ENCODE peak calls at places on chromosomes 11 and 22, in six cellular contexts. W is esophagus muscularis mucosa, V is uterus, D is HCT116, T is right lobe of liver, M is body of pancreas. F is an unnamed sample.

GRCh38 chr11:107830915-107831540 is 27.6 kb downstream of the SLC35F2 start:
- DNase-seq in W (no peak), M (peak), V (no peak), D (no peak), T (no peak), F (no peak)

GRCh38 chr11:65452806-65453490 is 30.4 kb downstream of the NEAT1 start:
- DNase-seq in D (no peak), W (no peak), T (no peak), M (no peak), V (peak), F (no peak)

GRCh38 chr11:128724891-128725611 is 31.2 kb downstream of the FLI1 start:
- DNase-seq in V (no peak), W (no peak), T (no peak), D (no peak), M (no peak), F (no peak)

GRCh38 chr11:8192016-8192895 is 23.4 kb upstream of the RIC3 start:
- DNase-seq in D (peak), V (peak), W (no peak), M (peak), T (peak), F (peak)

GRCh38 chr22:39994046-39994565 is 648 bp upstream of the FAM83F start:
- DNase-seq in W (no peak), M (no peak), V (no peak), D (no peak), T (no peak), F (no peak)

GRCh38 chr11:8566613-8567210 is 27.3 kb downstream of the STK33 start:
- DNase-seq in V (no peak), M (no peak), W (no peak), T (no peak), D (peak), F (no peak)

GRCh38 chr22:37566329-37566837 is 6.1 kb downstream of the CDC42EP1 start:
- DNase-seq in W (no peak), T (no peak), M (peak), D (no peak), V (no peak), F (no peak)

GRCh38 chr22:39622881-39623367 is 52.4 kb downstream of the CACNA1I start:
- DNase-seq in V (no peak), W (no peak), D (peak), M (peak), T (peak), F (peak)

GRCh38 chr22:23383491-23384450 is 196.3 kb downstream of the IGLL1 start:
- DNase-seq in V (no peak), T (no peak), M (no peak), D (no peak), W (no peak), F (peak)

GRCh38 chr11:75352417-75353206 is 1.2 kb upstream of the ARRB1 start:
- DNase-seq in M (peak), V (no peak), W (no peak), D (no peak), T (peak), F (no peak)

GRCh38 chr11:64845125-64845735 is 777 bp upstream of the CDC42BPG start:
- DNase-seq in T (no peak), M (no peak), D (no peak), W (no peak), V (no peak), F (no peak)

GRCh38 chr22:19419464-19420178 is 11.9 kb downstream of the HIRA start:
- DNase-seq in W (no peak), D (no peak), V (no peak), M (no peak), T (no peak), F (no peak)

GRCh38 chr11:134562176-134562575 is 150.1 kb upstream of the B3GAT1 start:
- DNase-seq in D (no peak), M (no peak), V (no peak), W (peak), T (no peak), F (no peak)

GRCh38 chr22:21938071-21938822 is 14.4 kb downstream of the PPM1F start:
- DNase-seq in T (peak), V (peak), W (peak), D (peak), M (peak), F (peak)

GRCh38 chr11:19849107-19849789 is 136.6 kb downstream of the NAV2 start:
- DNase-seq in T (no peak), V (no peak), W (no peak), M (peak), D (no peak), F (no peak)

GRCh38 chr11:40295466-40295865 is 1164.0 kb downstream of the LRRC4C start:
- DNase-seq in M (no peak), D (no peak), V (no peak), W (no peak), T (no peak), F (no peak)

GRCh38 chr22:46737105-46737975 is 712 bp downstream of the CERK start:
- DNase-seq in D (no peak), V (no peak), M (peak), W (no peak), T (peak), F (no peak)

GRCh38 chr11:9013373-9013772 is 9.6 kb upstream of the NRIP3 start:
- DNase-seq in D (no peak), T (no peak), W (no peak), M (no peak), V (no peak), F (no peak)

GRCh38 chr11:123203934-123204333 is 8.9 kb upstream of the CLMP start:
- DNase-seq in T (no peak), V (no peak), D (no peak), W (no peak), M (no peak), F (peak)

GRCh38 chr11:44626645-44627044 is 61.2 kb downstream of the CD82 start:
- DNase-seq in M (no peak), V (peak), W (peak), D (no peak), T (no peak), F (no peak)

GRCh38 chr22:20972014-20972797 is 5.2 kb downstream of the AIFM3 start:
- DNase-seq in M (no peak), D (no peak), V (no peak), W (no peak), T (no peak), F (no peak)

GRCh38 chr11:84899134-84899533 is 728.0 kb downstream of the DLG2 start:
- DNase-seq in V (no peak), D (no peak), T (no peak), M (no peak), W (no peak), F (no peak)

GRCh38 chr11:35323076-35323868 is 96.1 kb downstream of the SLC1A2 start:
- DNase-seq in M (no peak), V (no peak), W (no peak), T (no peak), D (no peak), F (no peak)

GRCh38 chr11:34242037-34242625 is 115.7 kb downstream of the ABTB2 start:
- DNase-seq in M (no peak), V (no peak), W (no peak), D (no peak), T (no peak), F (no peak)

GRCh38 chr11:129222158-129222557 is 30.0 kb upstream of the ARHGAP32 start:
- DNase-seq in W (no peak), T (no peak), M (no peak), D (no peak), V (no peak), F (no peak)

GRCh38 chr22:35622132-35622913 is 5.2 kb upstream of the MB start:
- DNase-seq in W (no peak), V (peak), M (peak), T (peak), D (no peak), F (peak)

GRCh38 chr11:120254788-120255518 is 15.0 kb downstream of the POU2F3 start:
- DNase-seq in V (no peak), W (no peak), M (no peak), D (no peak), T (no peak), F (no peak)

GRCh38 chr11:123139206-123139605 is 55.8 kb downstream of the CLMP start:
- DNase-seq in V (no peak), M (no peak), D (no peak), T (no peak), W (no peak), F (no peak)

DNA sequence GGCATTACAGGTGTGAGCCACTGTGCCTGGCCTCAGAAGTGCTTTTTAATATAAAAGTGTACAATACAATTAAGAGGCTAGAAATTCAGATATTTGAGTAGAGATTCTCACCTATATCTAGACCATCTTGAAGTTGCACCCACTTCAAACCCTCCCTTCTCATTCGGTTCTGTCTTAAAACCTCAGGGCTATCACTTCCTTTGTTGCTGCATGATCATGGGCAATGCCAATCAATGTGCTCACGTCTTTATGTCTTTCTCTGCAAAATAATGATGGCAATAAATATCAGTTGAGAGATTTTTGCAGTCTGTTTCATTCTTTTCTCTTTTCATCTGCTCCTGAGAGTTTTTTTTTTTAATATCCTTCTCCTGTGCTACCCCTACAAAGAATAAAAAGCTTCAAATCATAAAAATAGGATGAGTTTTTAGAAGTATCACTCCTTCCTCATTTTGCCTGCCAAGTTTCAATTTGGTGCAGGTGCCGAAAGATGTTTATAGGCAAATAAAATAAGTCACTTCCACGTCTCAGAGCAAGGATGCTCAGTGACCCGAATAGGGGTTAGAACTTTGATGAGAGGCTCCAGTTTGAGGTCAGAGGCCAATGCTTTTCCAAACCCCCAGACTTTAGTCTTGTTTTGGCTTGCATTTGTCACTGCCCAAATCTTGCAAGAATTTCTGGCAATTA is 9.5 kb upstream of the NUP160 start:
- DNase-seq in W (no peak), D (no peak), V (no peak), M (no peak), T (no peak), F (no peak)
- H3K4me3 ChIP-seq in W (no peak), D (no peak), V (no peak), M (no peak), T (no peak), F (no peak)

GRCh38 chr11:10514713-10515112 is 26.3 kb downstream of the RNF141 start:
- DNase-seq in D (no peak), W (no peak), T (no peak), M (no peak), V (no peak), F (no peak)

GRCh38 chr11:10511046-10511711 is 29.8 kb downstream of the RNF141 start:
- DNase-seq in W (peak), V (no peak), T (no peak), M (no peak), D (no peak), F (no peak)

GRCh38 chr11:10515418-10515817 is 25.6 kb downstream of the RNF141 start:
- DNase-seq in M (no peak), V (no peak), D (no peak), T (no peak), W (no peak), F (no peak)

GRCh38 chr11:10518123-10518522 is 22.9 kb downstream of the RNF141 start:
- DNase-seq in M (no peak), V (no peak), D (no peak), T (no peak), W (no peak), F (no peak)

GRCh38 chr11:10514210-10514609 is 26.8 kb downstream of the RNF141 start:
- DNase-seq in D (no peak), V (no peak), W (no peak), T (no peak), M (no peak), F (no peak)
- TF ChIP-seq CTCF in D (peak), V (peak), W (peak), T (peak), M (peak), F (no peak)

GRCh38 chr11:117171648-117172051 is 6.9 kb upstream of the SIDT2 start:
- DNase-seq in W (no peak), T (peak), V (no peak), D (no peak), M (no peak), F (peak)

GRCh38 chr11:117169726-117170125 is 8.8 kb upstream of the SIDT2 start:
- DNase-seq in T (no peak), D (no peak), M (no peak), V (no peak), W (no peak), F (no peak)

GRCh38 chr11:117171007-117171647 is 7.4 kb upstream of the SIDT2 start:
- DNase-seq in W (no peak), T (peak), M (no peak), V (no peak), D (no peak), F (peak)

GRCh38 chr11:117172678-117173421 is 5.7 kb upstream of the SIDT2 start:
- DNase-seq in T (peak), D (no peak), M (no peak), W (no peak), V (no peak), F (peak)

DNA sequence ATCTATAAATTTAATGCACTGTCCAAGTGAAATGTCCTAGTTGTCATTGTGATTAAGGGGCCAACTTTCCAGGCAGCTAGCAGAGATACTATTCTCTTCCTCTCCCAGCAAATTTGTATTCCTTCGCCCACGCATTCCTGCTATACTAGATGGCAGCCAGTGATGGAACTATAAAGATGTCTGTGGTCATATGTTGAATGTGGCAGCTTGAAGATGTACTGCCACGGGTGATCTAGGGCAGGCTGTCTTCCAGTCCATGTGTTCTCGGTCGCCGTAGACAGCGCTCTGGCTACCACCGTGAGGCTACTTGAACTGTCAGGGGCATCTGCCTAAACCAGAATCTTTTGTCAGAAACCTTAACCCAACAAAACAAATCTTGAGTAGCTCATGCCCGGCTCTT is 8.3 kb upstream of the SIDT2 start:
- DNase-seq in D (no peak), W (no peak), T (no peak), V (no peak), M (no peak), F (no peak)
- TF ChIP-seq POLR2A in D (no peak), W (no peak), T (no peak), V (no peak), M (no peak), F (no peak)

DNA sequence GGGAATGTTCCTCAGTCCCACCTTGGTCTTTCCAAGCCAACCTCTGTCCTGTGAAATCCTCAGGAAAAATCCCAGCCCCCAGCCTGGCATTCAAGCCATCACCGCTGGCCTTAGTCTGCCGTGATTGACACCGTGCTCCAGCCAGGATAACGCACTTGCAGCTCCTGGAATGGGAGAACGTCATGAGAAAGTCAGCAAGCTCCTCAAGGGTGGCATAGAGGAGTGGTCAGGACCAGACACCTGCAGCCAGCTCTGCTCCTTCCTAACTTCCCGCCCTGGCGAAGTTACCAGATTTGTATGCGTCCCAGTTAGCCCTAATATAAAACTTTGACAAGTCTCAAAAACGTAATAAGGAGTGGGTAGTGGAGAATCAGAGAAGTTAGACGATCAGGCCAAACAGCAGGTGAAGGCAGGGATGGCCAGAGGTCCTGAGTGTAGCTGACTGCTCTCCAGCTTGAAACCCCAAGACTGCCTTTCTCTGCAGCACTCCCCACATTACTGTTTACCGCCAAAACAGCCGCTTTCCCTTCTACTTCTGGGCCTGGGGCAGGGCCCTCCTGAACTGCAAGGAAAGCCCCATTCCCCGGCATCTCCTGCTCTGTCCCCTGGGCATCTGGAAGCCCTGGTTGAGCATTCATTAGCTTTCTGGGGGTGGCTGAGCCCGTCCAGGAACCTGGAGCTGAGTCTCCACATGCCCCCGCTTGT is 1.3 kb upstream of the DKK3 start:
- DNase-seq in D (no peak), T (no peak), M (no peak), V (no peak), W (no peak), F (peak)
- H3K4me3 ChIP-seq in D (no peak), T (no peak), M (no peak), V (peak), W (peak), F (no peak)

GRCh38 chr11:116188350-116188749 is 584.4 kb downstream of the BUD13 start:
- DNase-seq in V (no peak), T (no peak), W (no peak), D (no peak), M (no peak), F (no peak)

GRCh38 chr11:116190206-116190605 is 582.6 kb downstream of the BUD13 start:
- DNase-seq in M (no peak), V (no peak), T (no peak), W (no peak), D (no peak), F (no peak)

GRCh38 chr11:116190861-116191260 is 581.9 kb downstream of the BUD13 start:
- DNase-seq in V (no peak), W (no peak), D (no peak), T (no peak), M (no peak), F (no peak)

GRCh38 chr11:116187026-116187425 is 585.8 kb downstream of the BUD13 start:
- DNase-seq in D (no peak), W (no peak), V (no peak), M (no peak), T (no peak), F (no peak)

DNA sequence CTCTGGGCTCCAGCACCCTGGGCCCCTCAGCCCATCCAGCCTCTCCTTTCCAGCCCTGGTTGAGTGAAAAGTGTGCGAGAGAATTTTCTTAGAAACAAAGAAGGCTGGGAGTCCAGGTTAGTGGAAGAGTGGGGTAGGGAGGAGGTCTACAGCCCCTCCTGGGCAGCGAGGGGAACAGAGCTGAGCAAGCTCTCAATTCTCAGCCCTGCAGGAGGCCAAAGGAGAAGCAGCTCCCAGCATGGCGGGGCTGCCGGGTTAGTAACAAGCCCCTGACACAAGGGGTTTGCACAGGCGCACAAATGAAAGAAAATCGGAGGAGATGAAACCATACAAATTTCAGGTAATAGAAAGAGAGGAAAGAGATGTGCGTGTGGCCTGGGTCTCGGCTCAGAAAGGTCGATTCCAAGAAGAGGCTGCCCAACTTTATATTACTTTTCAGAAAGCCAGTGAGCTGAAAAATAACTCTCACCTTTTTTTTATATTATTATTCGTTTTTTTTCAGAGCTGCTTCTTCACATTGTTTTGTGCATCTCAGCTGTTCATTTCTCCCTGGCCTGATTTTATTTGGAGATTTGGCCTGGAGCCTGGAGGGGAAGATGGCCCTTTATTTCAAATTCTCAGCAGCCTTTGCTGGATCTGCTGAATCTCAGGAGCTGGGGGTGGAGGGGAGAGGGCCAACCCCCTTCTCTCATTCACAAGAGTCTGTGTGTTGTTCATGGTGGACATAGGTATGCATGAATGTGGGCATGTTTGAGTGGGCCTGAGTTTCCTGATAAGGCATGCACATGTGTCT is 583.2 kb downstream of the BUD13 start:
- DNase-seq in V (no peak), T (no peak), D (no peak), W (no peak), M (no peak), F (no peak)
- TF ChIP-seq CTCF in V (no peak), T (no peak), D (no peak), W (no peak), M (no peak), F (no peak)

GRCh38 chr11:69288883-69289242 is 5.1 kb upstream of the MYEOV start:
- DNase-seq in T (no peak), D (no peak), V (no peak), W (no peak), M (no peak), F (no peak)

GRCh38 chr11:69286358-69287327 is 7.3 kb upstream of the MYEOV start:
- DNase-seq in W (no peak), V (no peak), D (no peak), T (no peak), M (peak), F (no peak)

GRCh38 chr11:69285766-69286165 is 8.2 kb upstream of the MYEOV start:
- DNase-seq in V (no peak), D (no peak), M (no peak), W (no peak), T (no peak), F (no peak)

GRCh38 chr11:69290791-69291190 is 3.2 kb upstream of the MYEOV start:
- DNase-seq in M (no peak), T (no peak), V (no peak), D (no peak), W (no peak), F (no peak)

GRCh38 chr11:69287968-69288882 is 5.7 kb upstream of the MYEOV start:
- DNase-seq in M (no peak), D (no peak), T (no peak), V (no peak), W (no peak), F (no peak)
- TF ChIP-seq POLR2A in M (no peak), D (no peak), T (no peak), V (no peak), W (no peak), F (no peak)

GRCh38 chr22:31332010-31332409 is 14.1 kb downstream of the PATZ1 start:
- DNase-seq in D (no peak), T (no peak), V (no peak), M (no peak), W (no peak), F (no peak)
- H3K4me3 ChIP-seq in D (no peak), T (no peak), V (no peak), M (no peak), W (no peak), F (no peak)